ENCODE peak calls at places on chromosomes 3 and 15, in six cellular contexts. W is RWPE2, V is BJ, S is right lobe of liver, F is sigmoid colon, J is adrenal gland. H is an unnamed sample.

GRCh38 chr15:80478075-80478474 is 73.9 kb downstream of the ARNT2 start:
- DNase-seq in W (no peak), V (no peak), S (no peak), F (no peak), J (no peak), H (no peak)

GRCh38 chr3:150149651-150150051 is 179.0 kb upstream of the PFN2 start:
- DNase-seq in W (no peak), V (peak), S (no peak), F (no peak), J (no peak), H (peak)

GRCh38 chr3:185318136-185318535 is 44.8 kb upstream of the MAP3K13 start:
- DNase-seq in W (no peak), V (no peak), S (no peak), F (no peak), J (no peak), H (no peak)

GRCh38 chr3:39927479-39927878 is 118.1 kb downstream of the MYRIP start:
- DNase-seq in W (no peak), V (no peak), S (no peak), F (no peak), J (no peak), H (no peak)

GRCh38 chr15:68145706-68146105 is 59.4 kb downstream of the CALML4 start:
- DNase-seq in W (no peak), V (no peak), S (no peak), F (no peak), J (no peak), H (no peak)

GRCh38 chr15:61474796-61475195 is 245.7 kb upstream of the RORA start:
- DNase-seq in W (no peak), V (no peak), S (no peak), F (no peak), J (no peak), H (no peak)

GRCh38 chr3:46564190-46565112 is 1.7 kb downstream of the LRRC2 start:
- DNase-seq in W (no peak), V (no peak), S (no peak), F (no peak), J (peak), H (no peak)

GRCh38 chr3:63864008-63864871 is 573 bp downstream of the ATXN7 start:
- DNase-seq in W (peak), V (no peak), S (peak), F (no peak), J (peak), H (peak)

GRCh38 chr3:87426916-87427315 is 150.5 kb upstream of the POU1F1 start:
- DNase-seq in W (no peak), V (no peak), S (no peak), F (no peak), J (no peak), H (no peak)

GRCh38 chr15:60326824-60327654 is 70.7 kb downstream of the ANXA2 start:
- DNase-seq in W (no peak), V (no peak), S (no peak), F (no peak), J (no peak), H (peak)

GRCh38 chr3:111577798-111578685 is 17.1 kb downstream of the ZBED2 start:
- DNase-seq in W (no peak), V (peak), S (no peak), F (no peak), J (no peak), H (peak)

GRCh38 chr15:39497016-39497758 is 83.7 kb upstream of the THBS1 start:
- DNase-seq in W (no peak), V (no peak), S (no peak), F (no peak), J (no peak), H (no peak)

GRCh38 chr15:77266708-77267387 is 153.1 kb downstream of the PEAK1 start:
- DNase-seq in W (no peak), V (peak), S (no peak), F (no peak), J (no peak), H (no peak)

DNA sequence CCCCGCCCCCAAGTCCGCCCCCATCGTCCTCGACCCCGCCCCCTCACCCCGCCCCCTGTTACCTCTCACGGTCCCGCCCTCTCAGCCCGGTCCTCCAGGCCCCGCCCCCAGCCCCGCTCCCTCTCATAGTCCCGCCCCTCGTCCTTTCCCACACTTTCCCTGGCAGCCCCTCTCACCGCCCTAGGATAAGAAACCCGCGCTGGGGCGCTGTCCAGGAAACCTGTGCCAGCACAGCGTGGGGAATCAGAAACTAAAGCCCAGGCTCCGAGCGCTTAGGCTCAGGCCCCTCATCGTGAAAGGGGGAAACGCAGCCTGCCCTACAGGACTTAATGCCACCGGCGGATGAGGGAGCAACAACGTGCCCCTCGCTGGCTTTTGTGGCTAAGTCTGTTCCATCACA is 20.9 kb downstream of the TRPM1 start:
- DNase-seq in W (peak), V (no peak), S (peak), F (peak), J (peak), H (peak)
- H3K4me3 ChIP-seq in W (no peak), V (no peak), S (peak), F (no peak), J (no peak), H (no peak)

GRCh38 chr3:124492824-124493223 is 237.4 kb upstream of the UMPS start:
- DNase-seq in W (peak), V (no peak), S (peak), F (no peak), J (peak), H (peak)
- TF ChIP-seq CTCF in W (peak), V (peak), S (peak), F (no peak), J (peak), H (peak)

DNA sequence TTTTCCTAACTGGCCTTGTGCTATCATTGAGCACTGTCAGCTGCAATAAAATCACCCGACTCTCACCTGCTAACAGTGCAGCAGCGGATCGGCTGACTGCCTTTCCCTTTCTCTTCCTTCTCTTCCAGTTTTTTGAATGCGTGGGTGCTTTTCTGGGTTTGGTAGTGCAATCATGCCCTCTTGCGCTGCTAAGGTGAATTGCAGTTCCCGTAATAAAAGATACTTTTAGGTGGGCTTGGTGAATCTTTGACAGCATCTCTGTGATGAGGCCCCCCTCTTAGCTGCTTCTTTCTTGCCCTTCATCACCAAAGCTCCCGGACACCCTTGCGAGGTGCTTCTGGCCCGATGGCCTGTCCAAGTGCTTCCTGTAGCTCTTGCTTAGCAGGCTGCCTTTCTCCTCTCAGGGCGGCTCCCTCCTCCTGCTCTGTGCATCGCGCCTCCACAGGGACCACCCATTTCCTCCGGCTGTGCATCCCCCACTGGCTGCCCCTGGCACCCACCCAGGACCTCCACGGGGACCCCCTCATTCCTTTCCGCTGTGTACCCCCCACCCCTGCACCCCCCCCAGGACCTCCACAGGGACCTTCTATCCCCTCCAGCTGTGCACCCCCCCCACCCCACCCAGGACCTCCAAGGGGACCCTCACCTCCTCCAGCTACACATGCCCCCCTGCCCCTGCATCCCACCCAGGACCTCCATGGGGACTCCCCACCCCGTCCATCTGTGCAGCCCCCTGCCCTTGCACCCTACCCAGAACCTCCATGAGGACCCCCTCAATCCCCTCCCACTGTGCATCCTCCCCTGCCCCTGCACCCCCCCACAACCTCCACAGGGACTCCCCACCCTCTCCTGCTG is 50.8 kb upstream of the RPL32 start:
- DNase-seq in W (no peak), V (no peak), S (peak), F (no peak), J (peak), H (peak)
- H3K4me3 ChIP-seq in W (no peak), V (no peak), S (peak), F (no peak), J (no peak), H (no peak)

GRCh38 chr15:43763819-43764446 is 12.8 kb downstream of the ELL3 start:
- DNase-seq in W (no peak), V (no peak), S (no peak), F (no peak), J (peak), H (no peak)

GRCh38 chr15:43774062-43774461 is 2.7 kb downstream of the ELL3 start:
- DNase-seq in W (no peak), V (no peak), S (no peak), F (no peak), J (no peak), H (no peak)

GRCh38 chr15:43771816-43772215 is 5.0 kb downstream of the ELL3 start:
- DNase-seq in W (no peak), V (no peak), S (no peak), F (no peak), J (no peak), H (no peak)

GRCh38 chr15:43772624-43773023 is 4.1 kb downstream of the ELL3 start:
- DNase-seq in W (no peak), V (no peak), S (no peak), F (no peak), J (no peak), H (no peak)

DNA sequence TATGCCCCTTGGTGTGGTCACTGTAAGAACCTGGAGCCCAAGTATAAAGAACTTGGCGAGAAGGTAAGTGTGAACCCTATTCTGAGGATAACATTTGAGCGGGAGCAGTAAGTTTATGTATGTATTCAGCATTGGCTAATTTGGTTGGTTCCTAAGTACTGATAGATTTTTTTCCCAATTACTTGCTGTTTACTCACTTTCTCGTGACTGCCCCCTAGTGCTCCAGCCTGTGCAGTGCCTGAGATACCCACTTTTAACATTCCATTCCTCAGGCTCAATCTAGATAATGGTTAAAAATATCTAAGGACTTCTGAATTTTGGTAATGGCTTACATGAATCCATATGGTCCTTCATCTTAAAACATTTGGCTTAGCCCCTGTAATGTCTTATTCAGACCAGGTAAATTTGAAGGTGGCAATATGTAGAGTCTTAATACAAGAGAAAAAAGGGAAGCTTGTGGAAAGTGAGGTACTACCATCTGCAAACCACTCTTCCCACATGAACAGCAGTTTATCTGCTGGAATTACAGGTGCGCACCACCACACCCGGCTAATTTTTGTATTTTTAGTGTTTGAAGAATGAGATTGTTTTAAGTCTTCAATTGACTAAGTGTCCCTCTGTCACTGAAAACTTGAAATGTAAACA is 7.1 kb downstream of the ELL3 start:
- DNase-seq in W (no peak), V (peak), S (no peak), F (no peak), J (peak), H (peak)
- TF ChIP-seq CTCF in W (peak), V (peak), S (peak), F (peak), J (peak), H (peak)

H was measured in Caco-2.